ENCODE peak calls at places on chromosome 6, in four cellular contexts. C, T, N and O are unnamed samples.

GRCh38 chr6:92906385-92906784 is 513.0 kb downstream of the EPHA7 start:
- DNase-seq in N (no peak), C (no peak), T (no peak), O (no peak)

GRCh38 chr6:16857969-16858592 is 96.8 kb upstream of the ATXN1 start:
- DNase-seq in N (no peak), T (no peak), C (no peak), O (no peak)

GRCh38 chr6:37456816-37457560 is 24.0 kb downstream of the CMTR1 start:
- DNase-seq in T (peak; percentile 45), C (peak; percentile 90), N (no peak), O (peak; percentile 53)

GRCh38 chr6:135257641-135258405 is 76.7 kb downstream of the MYB start:
- DNase-seq in T (peak; percentile 8), C (no peak), N (no peak), O (no peak)

GRCh38 chr6:111861321-111861938 is 11.8 kb downstream of the FYN start:
- DNase-seq in C (no peak), T (no peak), N (no peak), O (no peak)

GRCh38 chr6:17460862-17461261 is 67.5 kb downstream of the CAP2 start:
- DNase-seq in N (no peak), C (no peak), T (no peak), O (no peak)

GRCh38 chr6:145263807-145264206 is 471.5 kb downstream of the EPM2A start:
- DNase-seq in C (no peak), N (no peak), T (no peak), O (no peak)

GRCh38 chr6:389622-390021 is 1.9 kb upstream of the IRF4 start:
- DNase-seq in N (no peak), C (no peak), T (no peak), O (no peak)

GRCh38 chr6:76615395-76615794 is 542.9 kb upstream of the IMPG1 start:
- DNase-seq in N (no peak), T (no peak), C (no peak), O (no peak)

GRCh38 chr6:2061880-2062279 is 183.5 kb downstream of the GMDS start:
- DNase-seq in T (no peak), C (no peak), N (no peak), O (no peak)

GRCh38 chr6:113149511-113149910 is 707.6 kb upstream of the MARCKS start:
- DNase-seq in N (no peak), T (peak; percentile 9), C (no peak), O (no peak)

GRCh38 chr6:143157146-143157545 is 96.5 kb downstream of the AIG1 start:
- DNase-seq in C (peak; percentile 41), N (no peak), T (no peak), O (no peak)

GRCh38 chr6:43096451-43097097 is 20.5 kb downstream of the PTK7 start:
- DNase-seq in C (peak; percentile 89), T (peak; percentile 83), N (no peak), O (peak; percentile 87)

GRCh38 chr6:37916675-37917074 is 97.1 kb downstream of the ZFAND3 start:
- DNase-seq in T (peak; percentile 5), C (no peak), N (no peak), O (peak; percentile 5)

GRCh38 chr6:131780600-131780999 is 27.2 kb upstream of the ENPP1 start:
- DNase-seq in C (no peak), N (no peak), T (no peak), O (no peak)

GRCh38 chr6:81331526-81331925 is 421.0 kb downstream of the TENT5A start:
- DNase-seq in T (peak; percentile 1), C (peak; percentile 90), N (no peak), O (no peak)

GRCh38 chr6:111614833-111615582 is 9.3 kb upstream of the TRAF3IP2 start:
- DNase-seq in C (no peak), N (no peak), T (no peak), O (no peak)

GRCh38 chr6:118680452-118681095 is 29.2 kb upstream of the CEP85L start:
- DNase-seq in N (no peak), C (no peak), T (no peak), O (no peak)

GRCh38 chr6:71676298-71676697 is 210.1 kb upstream of the RIMS1 start:
- DNase-seq in N (no peak), T (no peak), C (no peak), O (no peak)

GRCh38 chr6:134171517-134171916 is 119.1 kb upstream of the SLC2A12 start:
- DNase-seq in N (no peak), T (no peak), C (no peak), O (no peak)

GRCh38 chr6:113829702-113830058 is 27.5 kb upstream of the MARCKS start:
- DNase-seq in T (no peak), N (no peak), C (peak; percentile 63), O (no peak)

GRCh38 chr6:100344761-100345160 is 120.0 kb downstream of the SIM1 start:
- DNase-seq in C (peak; percentile 86), N (no peak), T (no peak), O (peak; percentile 40)

GRCh38 chr6:76684881-76685280 is 612.4 kb upstream of the IMPG1 start:
- DNase-seq in N (no peak), T (no peak), C (no peak), O (no peak)

GRCh38 chr6:137717074-137718073 is 149.7 kb upstream of the TNFAIP3 start:
- DNase-seq in T (no peak), C (no peak), N (no peak), O (no peak)

GRCh38 chr6:149864578-149865535 is 698 bp upstream of the LRP11 start:
- DNase-seq in T (peak; percentile 74), C (peak; percentile 76), N (no peak), O (peak; percentile 63)

DNA sequence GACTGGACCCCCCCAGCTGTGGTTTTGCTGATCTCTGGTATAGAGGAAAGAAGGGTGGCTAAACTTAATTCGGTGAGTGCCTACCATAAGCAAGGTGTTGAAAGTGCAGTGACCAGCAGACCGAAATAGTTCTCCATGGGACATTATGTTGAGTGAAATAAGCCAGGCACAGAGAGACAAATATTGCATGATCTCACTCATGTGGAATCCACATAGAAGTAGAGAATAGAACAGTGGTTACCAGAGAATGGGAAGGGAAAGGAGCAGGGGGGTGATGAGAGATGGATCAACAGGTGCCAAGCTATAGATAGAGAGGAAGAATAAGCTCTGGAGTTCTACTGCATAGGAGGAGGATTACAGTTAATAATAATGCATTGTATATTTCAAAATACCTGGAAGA is 9.7 kb upstream of the GCNT2 start:
- DNase-seq in C (no peak), N (no peak), T (no peak), O (no peak)
- TF ChIP-seq CTCF in C (no peak), N (no peak), T (no peak), O (no peak)

GRCh38 chr6:162177733-162178132 is 549.8 kb downstream of the PRKN start:
- DNase-seq in N (no peak), C (no peak), T (peak; percentile 10), O (no peak)
- TF ChIP-seq CTCF in N (no peak), C (no peak), T (peak; percentile 12), O (no peak)

DNA sequence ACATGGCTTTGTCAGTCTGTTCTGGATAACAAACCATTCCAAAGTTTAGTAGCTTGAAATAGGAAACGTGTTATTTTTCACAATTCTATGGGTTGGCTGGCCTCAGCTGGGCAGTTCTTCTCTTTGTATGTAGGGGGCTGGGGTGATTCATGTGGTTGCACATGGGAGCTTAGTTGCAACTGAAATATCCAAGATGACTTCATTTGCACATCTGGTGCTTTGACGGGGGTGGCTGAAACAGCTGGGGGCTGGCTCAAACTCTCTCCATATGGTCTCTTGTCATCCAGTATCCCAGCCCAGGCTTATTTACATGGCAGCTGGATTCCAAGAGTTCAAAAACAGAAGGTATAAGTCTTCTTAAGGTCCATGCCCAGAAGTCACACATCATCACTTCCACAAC is 9.5 kb downstream of the ECT2L start:
- DNase-seq in N (no peak), T (no peak), C (no peak), O (no peak)
- TF ChIP-seq CTCF in N (no peak), T (no peak), C (no peak), O (no peak)

DNA sequence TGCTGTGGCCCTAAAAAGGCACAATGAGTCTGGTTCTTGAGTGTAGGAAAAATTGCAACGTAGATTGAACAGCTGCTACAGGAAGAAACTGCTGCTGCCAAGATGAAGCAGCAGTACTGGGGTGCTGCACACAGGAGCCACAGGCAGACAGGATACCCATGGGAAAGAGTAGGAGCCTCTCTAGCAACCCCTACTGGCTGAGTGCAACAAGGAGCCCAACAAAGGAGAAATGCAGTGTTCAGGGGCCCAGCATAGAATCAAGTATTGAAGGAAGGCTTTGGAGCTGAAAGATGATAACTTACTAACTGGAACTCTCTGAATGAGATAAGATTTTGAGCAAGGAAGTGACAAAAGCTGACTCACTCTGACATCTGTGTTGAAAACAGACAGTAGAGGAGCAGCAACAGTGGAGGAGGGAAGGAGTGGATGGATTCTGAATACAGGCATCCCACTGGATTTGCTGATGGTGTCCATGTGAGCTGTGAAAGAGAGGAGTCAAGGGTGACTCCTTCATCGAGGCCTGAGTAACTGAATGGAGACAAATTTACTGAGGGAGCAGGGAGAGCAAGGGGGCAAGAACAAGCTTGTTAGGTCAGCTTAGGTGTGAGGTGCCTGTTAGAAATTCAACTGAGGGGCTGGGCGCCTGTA is 534.7 kb upstream of the JARID2 start:
- DNase-seq in C (peak; percentile 86), T (peak; percentile 83), N (no peak), O (peak; percentile 41)
- TF ChIP-seq CTCF in C (peak; percentile 83), T (peak; percentile 43), N (no peak), O (no peak)

GRCh38 chr6:24720604-24721460 is 1.9 kb upstream of the C6orf62 start:
- DNase-seq in T (peak; percentile 100), C (peak; percentile 100), N (peak; percentile 97), O (peak; percentile 99)
- TF ChIP-seq CTCF in T (no peak), C (no peak), N (no peak), O (no peak)

GRCh38 chr6:52921743-52922142 is 12.2 kb upstream of the GSTA3 start:
- DNase-seq in T (no peak), C (no peak), N (no peak), O (no peak)
- TF ChIP-seq CTCF in T (no peak), C (no peak), N (no peak), O (no peak)

DNA sequence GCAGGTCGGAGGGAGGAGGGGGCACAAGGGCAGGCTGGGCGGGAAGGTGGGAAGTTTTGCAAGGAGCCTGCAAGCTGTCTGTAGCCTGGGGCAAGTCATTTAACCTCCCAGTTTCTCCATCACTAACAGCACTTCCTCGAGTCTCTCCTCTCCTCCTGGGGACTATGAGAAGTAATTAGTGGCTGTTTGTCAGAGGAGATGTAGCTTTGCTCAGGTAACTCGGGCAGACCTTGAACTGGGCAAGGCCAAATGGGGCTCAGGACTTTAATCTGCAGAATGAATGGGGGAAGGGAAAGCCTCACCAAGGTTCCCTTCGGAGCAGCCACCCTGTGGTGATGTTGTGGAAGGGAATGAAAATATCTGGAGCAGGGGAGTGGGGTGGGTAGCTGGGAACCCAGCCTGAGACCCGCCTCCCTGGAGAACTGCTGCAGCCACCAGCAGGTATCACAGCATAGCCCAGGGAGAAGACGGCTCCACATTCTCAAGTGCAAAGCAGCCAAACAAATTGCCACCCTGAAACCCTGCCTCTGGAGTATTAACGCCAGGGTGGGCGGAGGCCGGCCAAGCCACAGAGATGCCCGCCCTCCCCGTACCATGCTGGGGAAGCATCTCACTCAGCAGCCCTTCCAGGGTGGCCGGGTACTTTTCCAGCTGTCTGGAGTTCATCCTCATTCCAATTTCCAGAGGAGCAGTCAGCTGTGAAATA is 6.1 kb upstream of the LEMD2 start:
- DNase-seq in T (no peak), N (no peak), C (no peak), O (no peak)
- TF ChIP-seq CTCF in T (no peak), N (no peak), C (peak; percentile 10), O (no peak)

GRCh38 chr6:129251669-129252376 is 368.9 kb downstream of the LAMA2 start:
- DNase-seq in N (no peak), T (peak; percentile 77), C (peak; percentile 68), O (peak; percentile 44)
- TF ChIP-seq CTCF in N (no peak), T (peak; percentile 88), C (peak; percentile 96), O (peak; percentile 90)